ENCODE peak calls at places on chromosomes 4 and X, in seven cellular contexts. N is A549, E is left ventricle myocardium inferior, S is mucosa of descending colon, D is NT2/D1, K is colonic mucosa, Y is heart left ventricle. B is an unnamed sample.

GRCh38 chrX:9466115-9466495 is 1.2 kb downstream of the TBL1X start:
- DNase-seq in N (peak; percentile 32), E (peak; percentile 42), S (peak; percentile 60), D (no peak), K (peak; percentile 37), Y (peak; percentile 50), B (no peak)

GRCh38 chr4:41322613-41323012 is 65.9 kb downstream of the UCHL1 start:
- DNase-seq in N (no peak), E (no peak), S (no peak), D (no peak), K (no peak), Y (no peak), B (no peak)

GRCh38 chrX:123753656-123754350 is 21.0 kb upstream of the THOC2 start:
- DNase-seq in N (no peak), E (no peak), S (no peak), D (no peak), K (no peak), Y (no peak), B (no peak)

GRCh38 chrX:28586891-28587635 is at the start of gene IL1RAPL1:
- DNase-seq in N (peak; percentile 23), E (no peak), S (no peak), D (no peak), K (no peak), Y (no peak), B (no peak)

GRCh38 chr4:181503800-181504364 is 739.3 kb upstream of the TENM3 start:
- DNase-seq in N (no peak), E (no peak), S (no peak), D (no peak), K (no peak), Y (no peak), B (no peak)

GRCh38 chr4:22514431-22514830 is 1.4 kb downstream of the ADGRA3 start:
- DNase-seq in N (no peak), E (no peak), S (no peak), D (no peak), K (no peak), Y (no peak), B (no peak)

GRCh38 chr4:26863512-26863911 is 2.9 kb downstream of the STIM2 start:
- DNase-seq in N (no peak), E (no peak), S (no peak), D (no peak), K (no peak), Y (no peak), B (no peak)

GRCh38 chr4:71333368-71333767 is 5.5 kb upstream of the SLC4A4 start:
- DNase-seq in N (no peak), E (no peak), S (no peak), D (no peak), K (no peak), Y (no peak), B (no peak)

DNA sequence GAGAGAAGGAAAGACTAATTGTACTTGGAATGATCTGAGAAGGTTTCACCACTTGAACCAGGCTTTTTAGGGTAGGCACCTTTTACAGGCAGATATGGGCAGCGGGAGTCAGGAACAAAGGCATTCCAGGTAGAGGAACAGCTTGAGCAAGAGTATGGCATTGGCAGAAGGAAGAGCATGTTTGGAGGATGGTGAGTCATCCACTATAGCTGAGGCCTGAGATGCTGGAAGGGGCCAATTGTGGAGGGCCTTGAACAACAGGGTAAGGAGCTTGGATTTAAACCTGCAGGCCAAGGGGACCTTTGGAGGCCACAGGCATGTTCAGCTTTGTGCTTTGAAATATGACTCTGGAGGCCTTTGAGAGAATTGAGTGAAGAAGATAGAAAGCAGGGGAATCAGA is 32.2 kb downstream of the PFKFB1 start:
- DNase-seq in N (no peak), E (no peak), S (no peak), D (no peak), K (no peak), Y (no peak), B (no peak)
- H3K4me1 ChIP-seq in N (no peaks in the 10 kb centered on the region), E (no peaks in the 10 kb centered on the region), S (no peaks in the 10 kb centered on the region), D (no peaks in the 10 kb centered on the region), K (no peaks in the 10 kb centered on the region), Y (no peaks in the 10 kb centered on the region), B (no peaks in the 10 kb centered on the region)

GRCh38 chr4:38762560-38762959 is 20.2 kb downstream of the TLR10 start:
- DNase-seq in N (no peak), E (no peak), S (no peak), D (no peak), K (no peak), Y (no peak), B (no peak)

GRCh38 chr4:38759077-38759789 is 23.6 kb downstream of the TLR10 start:
- DNase-seq in N (peak; percentile 43), E (peak; percentile 25), S (peak; percentile 52), D (no peak), K (peak; percentile 71), Y (peak; percentile 65), B (peak; percentile 23)

GRCh38 chr4:38760915-38761314 is 21.9 kb downstream of the TLR10 start:
- DNase-seq in N (no peak), E (no peak), S (no peak), D (no peak), K (no peak), Y (no peak), B (no peak)

GRCh38 chr4:38759790-38760122 is 23.0 kb downstream of the TLR10 start:
- DNase-seq in N (no peak), E (no peak), S (no peak), D (no peak), K (no peak), Y (no peak), B (no peak)

DNA sequence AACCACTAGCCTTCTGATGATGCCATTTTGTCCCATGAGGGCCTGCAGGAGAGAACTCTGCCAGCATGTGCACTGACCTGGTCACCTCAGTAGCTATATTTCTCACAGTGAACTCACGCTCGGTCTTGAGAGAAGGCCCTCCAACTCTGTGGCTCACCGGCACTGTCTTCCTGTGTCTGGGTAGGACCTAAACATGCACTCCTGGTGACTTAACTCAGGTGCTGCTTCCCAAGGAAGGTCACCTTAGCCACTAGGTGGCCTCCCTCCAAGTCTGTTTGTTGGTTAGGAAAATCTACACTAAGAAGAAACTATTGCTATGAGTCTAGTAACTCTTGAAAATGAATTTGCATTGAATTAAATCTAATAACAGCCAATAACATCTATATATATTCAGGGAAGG is 24.8 kb downstream of the TLR10 start:
- DNase-seq in N (peak; percentile 40), E (no peak), S (no peak), D (no peak), K (no peak), Y (no peak), B (no peak)
- H3K4me1 ChIP-seq in N (no peaks in the 10 kb centered on the region), E (peaks cover 14% of the 10 kb centered on the region), S (peaks cover 2% of the 10 kb centered on the region), D (peaks cover 4% of the 10 kb centered on the region), K (no peaks in the 10 kb centered on the region), Y (peaks cover 5% of the 10 kb centered on the region), B (no peaks in the 10 kb centered on the region)

GRCh38 chr4:1196421-1197183 is 24.2 kb upstream of the SPON2 start:
- DNase-seq in N (no peak), E (no peak), S (peak; percentile 12), D (no peak), K (no peak), Y (no peak), B (no peak)
- H3K4me1 ChIP-seq in N (peaks cover 16% of the 10 kb centered on the region), E (peaks cover 52% of the 10 kb centered on the region), S (peaks cover 23% of the 10 kb centered on the region), D (peaks cover 9% of the 10 kb centered on the region), K (peaks cover 15% of the 10 kb centered on the region), Y (peaks cover 37% of the 10 kb centered on the region), B (peaks cover 14% of the 10 kb centered on the region)

GRCh38 chrX:23341452-23341851 is 6.8 kb downstream of the PTCHD1 start:
- DNase-seq in N (no peak), E (no peak), S (no peak), D (no peak), K (peak; percentile 22), Y (no peak), B (no peak)
- H3K4me1 ChIP-seq in N (no peaks in the 10 kb centered on the region), E (no peaks in the 10 kb centered on the region), S (no peaks in the 10 kb centered on the region), D (no peaks in the 10 kb centered on the region), K (no peaks in the 10 kb centered on the region), Y (no peaks in the 10 kb centered on the region), B (no peaks in the 10 kb centered on the region)

GRCh38 chr4:153573221-153573620 is 107.1 kb downstream of the TMEM131L start:
- DNase-seq in N (no peak), E (peak; percentile 61), S (no peak), D (no peak), K (no peak), Y (peak; percentile 84), B (no peak)
- H3K4me1 ChIP-seq in N (peaks cover 3% of the 10 kb centered on the region), E (peaks cover 71% of the 10 kb centered on the region), S (no peaks in the 10 kb centered on the region), D (no peaks in the 10 kb centered on the region), K (peaks cover 4% of the 10 kb centered on the region), Y (peaks cover 41% of the 10 kb centered on the region), B (peaks cover 20% of the 10 kb centered on the region)

DNA sequence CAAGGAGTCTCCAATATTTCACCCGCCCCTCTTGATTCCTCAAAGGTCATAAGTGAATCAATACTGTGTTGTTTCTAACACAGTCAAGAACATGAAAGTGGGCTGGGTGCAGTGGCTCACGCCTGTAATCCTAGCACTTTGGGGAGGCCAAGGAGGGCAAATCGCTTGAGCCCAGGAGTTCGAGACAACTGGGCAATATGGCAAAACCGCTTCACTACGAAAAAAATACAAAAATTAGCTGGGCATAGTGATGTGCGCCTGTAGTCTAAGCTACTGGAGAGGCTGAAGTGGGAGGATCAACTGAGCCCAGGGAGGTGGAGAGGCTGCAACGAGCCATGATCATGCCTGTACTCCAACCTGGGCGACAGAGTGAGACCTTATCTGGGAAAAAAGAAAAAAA is 3.4 kb downstream of the ACSL1 start:
- DNase-seq in N (no peak), E (no peak), S (no peak), D (no peak), K (no peak), Y (no peak), B (no peak)
- H3K4me1 ChIP-seq in N (peaks cover 16% of the 10 kb centered on the region), E (peaks cover 93% of the 10 kb centered on the region), S (peaks cover 6% of the 10 kb centered on the region), D (peaks cover 4% of the 10 kb centered on the region), K (no peaks in the 10 kb centered on the region), Y (peaks cover 57% of the 10 kb centered on the region), B (peaks cover 14% of the 10 kb centered on the region)

DNA sequence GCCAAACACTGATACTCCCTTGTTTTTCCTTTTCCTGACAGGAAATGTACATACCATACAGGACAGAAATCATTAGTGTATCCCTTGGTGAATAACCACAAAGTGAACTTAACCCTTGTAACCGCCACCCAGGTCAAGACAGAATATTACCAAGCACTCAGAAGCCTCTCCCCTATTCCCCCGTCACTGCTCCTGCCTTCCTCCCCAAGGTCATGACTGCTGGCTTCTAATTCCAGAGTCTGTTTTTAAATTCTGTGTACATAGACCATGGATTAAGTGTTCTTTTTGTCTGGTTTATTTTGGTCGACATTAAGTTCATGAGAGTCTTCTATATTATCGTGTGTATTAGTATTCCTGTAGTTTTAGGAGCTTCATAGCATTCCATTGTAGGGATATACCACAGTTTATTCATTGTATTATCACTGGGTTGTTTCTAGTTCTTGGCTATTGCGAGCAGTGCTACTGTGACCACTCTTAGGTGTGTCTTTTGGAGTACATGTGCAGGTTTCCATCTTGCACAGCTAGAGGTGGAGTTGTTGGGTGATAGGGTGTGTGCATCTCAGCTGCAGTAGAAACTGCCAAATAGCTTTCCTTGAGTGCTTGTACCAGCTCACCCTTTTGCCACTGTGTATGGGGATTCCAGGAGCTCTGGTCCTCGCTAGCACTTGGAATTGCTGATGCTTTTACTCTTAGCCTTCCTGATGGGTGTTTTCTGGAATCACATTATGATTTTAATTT is 37.9 kb downstream of the HTT start:
- DNase-seq in N (no peak), E (no peak), S (no peak), D (no peak), K (no peak), Y (no peak), B (no peak)
- H3K4me1 ChIP-seq in N (no peaks in the 10 kb centered on the region), E (peaks cover 67% of the 10 kb centered on the region), S (no peaks in the 10 kb centered on the region), D (peaks cover under 1% of the 10 kb centered on the region), K (no peaks in the 10 kb centered on the region), Y (peaks cover 35% of the 10 kb centered on the region), B (no peaks in the 10 kb centered on the region)

B was measured in effector memory CD4-positive, alpha-beta T cell.